ENCODE peak calls at places on chromosomes 6 and 20, in four cellular contexts. D, X, Y and Z are unnamed samples.

GRCh38 chr20:58017237-58017969 is 211.1 kb downstream of the ANKRD60 start:
- DNase-seq in D (no peak), X (no peak), Y (no peak), Z (no peak)

GRCh38 chr6:146650799-146651481 is 52.2 kb downstream of the ADGB start:
- DNase-seq in D (no peak), X (peak; percentile 35), Y (peak; percentile 3), Z (no peak)

GRCh38 chr6:32814145-32814544 is 2.7 kb downstream of the HLA-DOB start:
- DNase-seq in D (no peak), X (no peak), Y (no peak), Z (no peak)

GRCh38 chr20:63738687-63739128 is 868 bp upstream of the SLC2A4RG start:
- DNase-seq in D (peak; percentile 68), X (peak; percentile 78), Y (no peak), Z (peak; percentile 33)

GRCh38 chr6:147170269-147170668 is 33.9 kb upstream of the STXBP5 start:
- DNase-seq in D (no peak), X (no peak), Y (peak; percentile 91), Z (no peak)

GRCh38 chr6:27902335-27903314 is 9.6 kb downstream of the OR2B2 start:
- DNase-seq in D (peak; percentile 84), X (peak; percentile 72), Y (peak; percentile 48), Z (peak; percentile 62)

GRCh38 chr6:150599199-150600002 is at the start of gene PLEKHG1:
- DNase-seq in D (peak; percentile 69), X (peak; percentile 59), Y (no peak), Z (peak; percentile 84)

GRCh38 chr6:70103798-70104197 is 199.1 kb downstream of the COL9A1 start:
- DNase-seq in D (no peak), X (no peak), Y (no peak), Z (no peak)

GRCh38 chr6:35503534-35503933 is 6.7 kb upstream of the TEAD3 start:
- DNase-seq in D (no peak), X (no peak), Y (no peak), Z (no peak)

GRCh38 chr6:149354009-149354408 is 36.5 kb downstream of the TAB2 start:
- DNase-seq in D (no peak), X (no peak), Y (no peak), Z (no peak)

GRCh38 chr20:13325033-13325432 is 104.0 kb downstream of the ISM1 start:
- DNase-seq in D (no peak), X (peak; percentile 38), Y (no peak), Z (no peak)

GRCh38 chr20:2298116-2298515 is 2.3 kb downstream of the TGM3 start:
- DNase-seq in D (no peak), X (no peak), Y (no peak), Z (no peak)

GRCh38 chr6:136958168-136958567 is 36.1 kb downstream of the SLC35D3 start:
- DNase-seq in D (no peak), X (no peak), Y (no peak), Z (no peak)

GRCh38 chr20:22438926-22439325 is 145.4 kb downstream of the FOXA2 start:
- DNase-seq in D (no peak), X (peak; percentile 9), Y (no peak), Z (no peak)
- TF ChIP-seq CTCF in D (no peak), X (peak; percentile 42), Y (no peak), Z (no peak)

GRCh38 chr6:14061644-14062043 is 55.9 kb upstream of the CD83 start:
- DNase-seq in D (no peak), X (no peak), Y (no peak), Z (no peak)

GRCh38 chr6:14059791-14060436 is 57.7 kb upstream of the CD83 start:
- DNase-seq in D (no peak), X (peak; percentile 79), Y (no peak), Z (no peak)

GRCh38 chr6:14060971-14061370 is 56.6 kb upstream of the CD83 start:
- DNase-seq in D (no peak), X (no peak), Y (no peak), Z (no peak)

GRCh38 chr6:14055541-14055940 is 62.0 kb upstream of the CD83 start:
- DNase-seq in D (no peak), X (no peak), Y (no peak), Z (no peak)

GRCh38 chr6:14058735-14059134 is 58.8 kb upstream of the CD83 start:
- DNase-seq in D (no peak), X (no peak), Y (no peak), Z (no peak)
- TF ChIP-seq CTCF in D (no peak), X (no peak), Y (no peak), Z (no peak)

GRCh38 chr6:7389451-7390217 is at the start of the genes CAGE1 and RIOK1:
- DNase-seq in D (peak; percentile 91), X (peak; percentile 94), Y (peak; percentile 70), Z (peak; percentile 97)

GRCh38 chr6:7390218-7390878 is 740 bp downstream of the RIOK1 start:
- DNase-seq in D (no peak), X (no peak), Y (no peak), Z (peak; percentile 23)

GRCh38 chr6:7392402-7392801 is 2.8 kb downstream of the RIOK1 start:
- DNase-seq in D (no peak), X (no peak), Y (no peak), Z (no peak)

GRCh38 chr6:7391244-7391643 is 1.6 kb downstream of the RIOK1 start:
- DNase-seq in D (no peak), X (peak; percentile 16), Y (no peak), Z (no peak)

DNA sequence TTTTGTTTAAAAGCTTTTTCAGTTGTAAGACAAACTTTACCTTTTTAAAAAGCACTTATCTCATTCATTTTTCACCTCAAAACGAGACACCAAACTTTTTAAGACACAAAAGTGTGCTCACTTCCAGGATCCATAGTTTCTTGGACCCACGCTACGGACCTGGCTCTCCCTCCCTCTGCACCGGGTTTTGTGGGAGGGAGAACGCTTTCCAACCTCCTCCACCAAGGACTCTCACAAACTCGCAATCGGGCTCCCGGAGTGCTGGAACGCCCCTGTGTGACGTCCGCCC is 436 bp downstream of the CAGE1 start:
- DNase-seq in D (no peak), X (no peak), Y (no peak), Z (no peak)
- TF ChIP-seq CTCF in D (no peak), X (no peak), Y (no peak), Z (no peak)

GRCh38 chr6:113414511-113414910 is 442.6 kb upstream of the MARCKS start:
- DNase-seq in D (peak; percentile 39), X (peak; percentile 26), Y (no peak), Z (no peak)
- TF ChIP-seq CTCF in D (peak; percentile 28), X (peak; percentile 75), Y (peak; percentile 67), Z (no peak)

DNA sequence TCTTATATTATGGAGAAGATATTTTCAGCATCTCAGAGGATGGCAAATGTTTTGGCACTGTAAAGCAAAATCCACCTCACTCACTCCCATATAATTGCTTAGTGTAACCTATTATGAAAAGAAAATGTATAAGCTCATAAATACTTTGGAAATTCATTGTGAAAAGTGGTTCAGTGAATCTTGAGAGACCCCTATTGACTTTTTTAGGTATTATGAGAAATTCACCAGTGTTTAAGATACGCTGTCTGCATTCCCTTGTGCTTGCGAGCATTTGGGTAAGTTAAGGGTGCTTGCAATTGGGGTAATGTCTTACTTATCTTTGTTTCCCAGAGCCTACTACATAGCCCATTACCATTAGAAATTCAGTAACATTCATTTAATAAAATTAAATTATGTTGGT is 66.3 kb upstream of the BMP5 start:
- DNase-seq in D (no peak), X (no peak), Y (no peak), Z (no peak)
- TF ChIP-seq CTCF in D (no peak), X (peak; percentile 51), Y (peak; percentile 9), Z (no peak)

GRCh38 chr6:152701081-152701862 is 3.6 kb downstream of the MYCT1 start:
- DNase-seq in D (no peak), X (no peak), Y (no peak), Z (no peak)
- TF ChIP-seq CTCF in D (no peak), X (peak; percentile 45), Y (no peak), Z (no peak)